ENCODE peak calls at places on chromosomes 3 and 15, in eight cellular contexts. F is endodermal cell; Q is right lobe of liver; P is CD4-positive, CD25-positive, alpha-beta regulatory T cell; I is sigmoid colon; J is HAP-1; G is heart right ventricle; Z is PC-9. A is an unnamed sample.

GRCh38 chr3:107987036-107987557 is 103.7 kb downstream of the CD47 start:
- DNase-seq in F (no peak), Q (peak; percentile 86), P (peak; percentile 20), I (peak; percentile 94), J (no peak), G (peak; percentile 85), Z (peak; percentile 81), A (peak; percentile 90)

GRCh38 chr15:63447277-63447676 is 57.1 kb upstream of the USP3 start:
- DNase-seq in F (no peak), Q (no peak), P (no peak), I (no peak), J (no peak), G (no peak), Z (no peak), A (no peak)

GRCh38 chr3:713225-713624 is 379.6 kb upstream of the CNTN6 start:
- DNase-seq in F (no peak), Q (no peak), P (no peak), I (no peak), J (peak; percentile 7), G (no peak), Z (peak; percentile 2), A (no peak)

GRCh38 chr3:105277656-105278055 is 89.1 kb upstream of the ALCAM start:
- DNase-seq in F (no peak), Q (no peak), P (no peak), I (no peak), J (no peak), G (no peak), Z (no peak), A (no peak)

GRCh38 chr15:67146875-67147381 is 81.5 kb downstream of the SMAD3 start:
- DNase-seq in F (peak; percentile 66), Q (peak; percentile 60), P (no peak), I (peak; percentile 80), J (no peak), G (peak; percentile 62), Z (peak; percentile 67), A (peak; percentile 40)

GRCh38 chr15:43505723-43506122 is 11.7 kb upstream of the MAP1A start:
- DNase-seq in F (no peak), Q (no peak), P (no peak), I (no peak), J (no peak), G (no peak), Z (no peak), A (no peak)

GRCh38 chr15:31387483-31388118 is 61.0 kb downstream of the KLF13 start:
- DNase-seq in F (no peak), Q (peak; percentile 94), P (no peak), I (peak; percentile 87), J (no peak), G (peak; percentile 83), Z (no peak), A (no peak)

GRCh38 chr3:61562810-61563613 is 1.6 kb downstream of the PTPRG start:
- DNase-seq in F (peak; percentile 79), Q (peak; percentile 65), P (peak; percentile 11), I (peak; percentile 72), J (no peak), G (peak; percentile 24), Z (no peak), A (no peak)

GRCh38 chr3:51944541-51945021 is 2.4 kb downstream of the PARP3 start:
- DNase-seq in F (no peak), Q (no peak), P (no peak), I (peak; percentile 55), J (no peak), G (no peak), Z (no peak), A (no peak)

GRCh38 chr15:83248151-83248851 is 36.2 kb downstream of the BNC1 start:
- DNase-seq in F (peak; percentile 70), Q (no peak), P (peak; percentile 51), I (no peak), J (peak; percentile 83), G (peak; percentile 37), Z (peak; percentile 34), A (no peak)

GRCh38 chr3:197168606-197169005 is 129.8 kb downstream of the DLG1 start:
- DNase-seq in F (no peak), Q (no peak), P (no peak), I (no peak), J (no peak), G (no peak), Z (no peak), A (no peak)

GRCh38 chr3:58026598-58026997 is 18.4 kb downstream of the FLNB start:
- DNase-seq in F (no peak), Q (no peak), P (no peak), I (no peak), J (no peak), G (no peak), Z (no peak), A (no peak)

GRCh38 chr3:55322649-55323048 is 164.5 kb downstream of the WNT5A start:
- DNase-seq in F (no peak), Q (no peak), P (no peak), I (no peak), J (no peak), G (no peak), Z (no peak), A (no peak)

GRCh38 chr3:129184396-129184656 is 630 bp upstream of the CNBP start:
- DNase-seq in F (no peak), Q (no peak), P (no peak), I (peak; percentile 73), J (peak; percentile 33), G (peak; percentile 24), Z (no peak), A (no peak)

GRCh38 chr15:60392986-60393811 is 4.6 kb downstream of the ANXA2 start:
- DNase-seq in F (peak; percentile 52), Q (peak; percentile 94), P (no peak), I (peak; percentile 92), J (no peak), G (peak; percentile 81), Z (peak; percentile 80), A (peak; percentile 83)

GRCh38 chr3:127789051-127789450 is 33.3 kb downstream of the MGLL start:
- DNase-seq in F (no peak), Q (no peak), P (no peak), I (peak; percentile 62), J (no peak), G (no peak), Z (no peak), A (no peak)

GRCh38 chr3:183591881-183592521 is 36.5 kb upstream of the KLHL6 start:
- DNase-seq in F (peak; percentile 47), Q (no peak), P (peak; percentile 74), I (no peak), J (peak; percentile 43), G (no peak), Z (no peak), A (no peak)

GRCh38 chr3:186381424-186382216 is 19.6 kb upstream of the DGKG start:
- DNase-seq in F (no peak), Q (no peak), P (no peak), I (no peak), J (no peak), G (no peak), Z (no peak), A (no peak)

GRCh38 chr3:40780341-40780800 is 255.6 kb downstream of the ZNF621 start:
- DNase-seq in F (no peak), Q (peak; percentile 48), P (no peak), I (peak; percentile 92), J (no peak), G (peak; percentile 86), Z (peak; percentile 41), A (peak; percentile 69)
- H3K4me3 ChIP-seq in F (no peak overlapping the region), Q (no peak overlapping the region), P (no peak overlapping the region), I (peak overlapping the region; percentile 31), J (no peak overlapping the region), G (peak overlapping the region; percentile 33), Z (no peak overlapping the region), A (no peak overlapping the region)

DNA sequence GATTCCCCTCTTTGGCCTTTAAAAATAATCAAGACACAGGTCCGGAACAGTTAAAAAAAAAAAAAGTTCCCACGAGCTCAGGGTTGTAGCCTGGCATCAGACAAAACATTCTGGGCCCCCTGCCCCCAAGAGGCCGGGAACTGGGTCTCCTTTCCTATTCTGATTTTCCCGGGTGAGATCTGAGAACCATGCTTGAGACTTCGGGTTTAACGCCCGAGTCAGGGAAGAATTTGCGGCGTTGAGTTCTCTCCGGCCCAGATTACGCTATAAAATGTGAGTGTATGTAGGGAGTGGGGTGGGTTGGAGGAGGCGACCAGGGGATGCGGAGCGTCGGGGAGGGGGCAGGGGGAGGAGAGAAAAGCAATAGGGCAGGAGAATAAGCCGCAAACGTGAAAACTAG is 2.6 kb downstream of the ZIC1 start:
- DNase-seq in F (peak; percentile 55), Q (no peak), P (no peak), I (no peak), J (no peak), G (no peak), Z (no peak), A (no peak)
- H3K4me3 ChIP-seq in F (peak overlapping the region; percentile 28), Q (no peak overlapping the region), P (no peak overlapping the region), I (no peak overlapping the region), J (no peak overlapping the region), G (no peak overlapping the region), Z (no peak overlapping the region), A (no peak overlapping the region)

GRCh38 chr3:14852721-14853120 is 34.0 kb downstream of the FGD5 start:
- DNase-seq in F (no peak), Q (no peak), P (no peak), I (no peak), J (no peak), G (no peak), Z (no peak), A (no peak)

GRCh38 chr3:14849831-14850230 is 31.1 kb downstream of the FGD5 start:
- DNase-seq in F (no peak), Q (no peak), P (no peak), I (peak; percentile 65), J (no peak), G (peak; percentile 38), Z (no peak), A (no peak)

GRCh38 chr3:14853280-14853956 is 34.7 kb downstream of the FGD5 start:
- DNase-seq in F (peak; percentile 66), Q (no peak), P (no peak), I (peak; percentile 78), J (no peak), G (no peak), Z (no peak), A (no peak)

GRCh38 chr3:14848906-14849305 is 30.1 kb downstream of the FGD5 start:
- DNase-seq in F (no peak), Q (no peak), P (no peak), I (peak; percentile 40), J (no peak), G (no peak), Z (no peak), A (no peak)

DNA sequence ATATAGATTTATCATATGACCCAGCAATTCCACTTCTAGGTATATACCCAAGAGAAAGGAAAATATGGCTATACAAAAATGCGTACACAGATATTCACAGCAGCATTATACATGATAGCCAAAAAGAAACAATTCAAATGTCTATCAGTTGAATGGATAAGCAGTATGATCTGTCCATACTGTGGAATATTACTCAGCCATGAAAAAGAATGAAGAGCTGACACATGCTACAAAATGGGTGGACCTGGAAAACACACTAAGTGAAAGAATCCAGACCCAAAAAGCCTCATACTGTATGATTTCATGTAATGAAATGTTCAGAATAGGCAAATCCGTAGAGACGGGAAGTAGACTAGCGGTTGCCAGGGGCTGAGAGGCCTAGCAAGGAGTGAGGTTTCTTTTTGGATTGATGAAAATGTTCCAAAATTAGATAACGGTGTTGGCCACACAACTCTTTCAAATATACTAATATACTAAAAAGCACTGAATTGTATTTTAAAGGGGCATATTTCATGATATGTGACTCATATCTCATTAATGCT is 33.4 kb downstream of the FGD5 start:
- DNase-seq in F (no peak), Q (no peak), P (no peak), I (no peak), J (no peak), G (no peak), Z (no peak), A (no peak)
- H3K4me3 ChIP-seq in F (no peak overlapping the region), Q (no peak overlapping the region), P (no peak overlapping the region), I (no peak overlapping the region), J (no peak overlapping the region), G (no peak overlapping the region), Z (no peak overlapping the region), A (no peak overlapping the region)

GRCh38 chr15:25742421-25743159 is 120.5 kb downstream of the ATP10A start:
- DNase-seq in F (no peak), Q (peak; percentile 3), P (no peak), I (peak; percentile 27), J (no peak), G (no peak), Z (no peak), A (peak; percentile 16)
- H3K4me3 ChIP-seq in F (no peak overlapping the region), Q (no peak overlapping the region), P (no peak overlapping the region), I (no peak overlapping the region), J (no peak overlapping the region), G (no peak overlapping the region), Z (no peak overlapping the region), A (no peak overlapping the region)